ENCODE peak calls at places on chromosomes 13 and 19, in seven cellular contexts. One of them, this sample, is unnamed.

GRCh38 chr19:16332991-16333624 is 8.5 kb downstream of the KLF2 start:
- DNase-seq in spleen: no peak
- DNase-seq in dorsolateral prefrontal cortex: no peak
- DNase-seq in CD8-positive, alpha-beta T cell: no peak
- DNase-seq in neural crest cell: no peak
- DNase-seq in astrocyte of the spinal cord: no peak
- DNase-seq in Calu3: no peak
- DNase-seq in this sample: no peak

GRCh38 chr13:67228909-67229308 is 1.2 kb downstream of the PCDH9 start:
- DNase-seq in Calu3: no peak
- DNase-seq in astrocyte of the spinal cord: peak; percentile 33
- DNase-seq in spleen: no peak
- DNase-seq in CD8-positive, alpha-beta T cell: no peak
- DNase-seq in neural crest cell: no peak
- DNase-seq in dorsolateral prefrontal cortex: no peak
- DNase-seq in this sample: no peak

GRCh38 chr13:70844391-70845108 is 736.3 kb upstream of the KLHL1 start:
- DNase-seq in Calu3: no peak
- DNase-seq in dorsolateral prefrontal cortex: no peak
- DNase-seq in spleen: no peak
- DNase-seq in neural crest cell: no peak
- DNase-seq in CD8-positive, alpha-beta T cell: no peak
- DNase-seq in astrocyte of the spinal cord: no peak
- DNase-seq in this sample: no peak

GRCh38 chr19:40811478-40812341 is 12.7 kb downstream of the EGLN2 start:
- DNase-seq in astrocyte of the spinal cord: no peak
- DNase-seq in Calu3: no peak
- DNase-seq in CD8-positive, alpha-beta T cell: no peak
- DNase-seq in spleen: peak; percentile 84
- DNase-seq in neural crest cell: no peak
- DNase-seq in dorsolateral prefrontal cortex: no peak
- DNase-seq in this sample: no peak

GRCh38 chr13:32737111-32737571 is 150.9 kb downstream of the PDS5B start:
- DNase-seq in CD8-positive, alpha-beta T cell: no peak
- DNase-seq in spleen: no peak
- DNase-seq in dorsolateral prefrontal cortex: no peak
- DNase-seq in astrocyte of the spinal cord: peak; percentile 44
- DNase-seq in neural crest cell: no peak
- DNase-seq in Calu3: no peak
- DNase-seq in this sample: no peak

GRCh38 chr13:21033866-21034601 is 27.4 kb downstream of the LATS2 start:
- DNase-seq in CD8-positive, alpha-beta T cell: no peak
- DNase-seq in neural crest cell: no peak
- DNase-seq in spleen: no peak
- DNase-seq in Calu3: peak; percentile 77
- DNase-seq in astrocyte of the spinal cord: peak; percentile 53
- DNase-seq in dorsolateral prefrontal cortex: no peak
- DNase-seq in this sample: no peak

GRCh38 chr19:11091343-11092153 is 2.3 kb downstream of the LDLR start:
- DNase-seq in CD8-positive, alpha-beta T cell: peak; percentile 34
- DNase-seq in dorsolateral prefrontal cortex: no peak
- DNase-seq in neural crest cell: no peak
- DNase-seq in spleen: no peak
- DNase-seq in Calu3: peak; percentile 66
- DNase-seq in astrocyte of the spinal cord: peak; percentile 94
- DNase-seq in this sample: no peak

GRCh38 chr19:6238643-6239281 is 41.0 kb downstream of the MLLT1 start:
- DNase-seq in dorsolateral prefrontal cortex: peak; percentile 42
- DNase-seq in Calu3: no peak
- DNase-seq in neural crest cell: no peak
- DNase-seq in astrocyte of the spinal cord: peak; percentile 71
- DNase-seq in CD8-positive, alpha-beta T cell: no peak
- DNase-seq in spleen: peak; percentile 66
- DNase-seq in this sample: no peak

GRCh38 chr13:95355491-95355890 is 54.2 kb upstream of the ABCC4 start:
- DNase-seq in astrocyte of the spinal cord: peak; percentile 66
- DNase-seq in Calu3: no peak
- DNase-seq in spleen: peak; percentile 9
- DNase-seq in neural crest cell: no peak
- DNase-seq in dorsolateral prefrontal cortex: no peak
- DNase-seq in CD8-positive, alpha-beta T cell: no peak
- DNase-seq in this sample: no peak

GRCh38 chr19:56856822-56857221 is 16.3 kb upstream of the PEG3 start:
- DNase-seq in neural crest cell: no peak
- DNase-seq in Calu3: no peak
- DNase-seq in dorsolateral prefrontal cortex: no peak
- DNase-seq in CD8-positive, alpha-beta T cell: no peak
- DNase-seq in spleen: no peak
- DNase-seq in astrocyte of the spinal cord: no peak
- DNase-seq in this sample: no peak

GRCh38 chr13:31786011-31786410 is 46.7 kb downstream of the RXFP2 start:
- DNase-seq in astrocyte of the spinal cord: no peak
- DNase-seq in spleen: no peak
- DNase-seq in neural crest cell: no peak
- DNase-seq in dorsolateral prefrontal cortex: no peak
- DNase-seq in Calu3: no peak
- DNase-seq in CD8-positive, alpha-beta T cell: no peak
- DNase-seq in this sample: no peak

GRCh38 chr13:50222569-50223332 is 207.5 kb downstream of the KCNRG start:
- DNase-seq in spleen: peak; percentile 84
- DNase-seq in dorsolateral prefrontal cortex: no peak
- DNase-seq in neural crest cell: no peak
- DNase-seq in CD8-positive, alpha-beta T cell: no peak
- DNase-seq in Calu3: no peak
- DNase-seq in astrocyte of the spinal cord: peak; percentile 75
- DNase-seq in this sample: no peak

GRCh38 chr13:33740134-33740538 is 77.8 kb upstream of the RFC3 start:
- DNase-seq in spleen: no peak
- DNase-seq in neural crest cell: no peak
- DNase-seq in CD8-positive, alpha-beta T cell: no peak
- DNase-seq in Calu3: no peak
- DNase-seq in dorsolateral prefrontal cortex: no peak
- DNase-seq in astrocyte of the spinal cord: peak; percentile 52
- DNase-seq in this sample: no peak

GRCh38 chr19:3115916-3116602 is 19.8 kb upstream of the GNA15 start:
- DNase-seq in CD8-positive, alpha-beta T cell: no peak
- DNase-seq in astrocyte of the spinal cord: no peak
- DNase-seq in dorsolateral prefrontal cortex: no peak
- DNase-seq in neural crest cell: no peak
- DNase-seq in Calu3: no peak
- DNase-seq in spleen: no peak
- DNase-seq in this sample: no peak
- TF ChIP-seq CTCF in CD8-positive, alpha-beta T cell: no peak
- TF ChIP-seq CTCF in astrocyte of the spinal cord: no peak
- TF ChIP-seq CTCF in dorsolateral prefrontal cortex: no peak
- TF ChIP-seq CTCF in neural crest cell: no peak
- TF ChIP-seq CTCF in Calu3: no peak
- TF ChIP-seq CTCF in spleen: no peak
- TF ChIP-seq CTCF in this sample: no peak

GRCh38 chr13:113036401-113036800 is 67.4 kb downstream of the MCF2L start:
- DNase-seq in dorsolateral prefrontal cortex: no peak
- DNase-seq in spleen: no peak
- DNase-seq in astrocyte of the spinal cord: no peak
- DNase-seq in CD8-positive, alpha-beta T cell: no peak
- DNase-seq in neural crest cell: no peak
- DNase-seq in Calu3: no peak
- DNase-seq in this sample: no peak

GRCh38 chr13:113034451-113035208 is 65.6 kb downstream of the MCF2L start:
- DNase-seq in dorsolateral prefrontal cortex: no peak
- DNase-seq in CD8-positive, alpha-beta T cell: no peak
- DNase-seq in neural crest cell: peak; percentile 53
- DNase-seq in spleen: no peak
- DNase-seq in astrocyte of the spinal cord: peak; percentile 47
- DNase-seq in Calu3: peak; percentile 17
- DNase-seq in this sample: no peak

GRCh38 chr13:113033498-113033897 is 64.5 kb downstream of the MCF2L start:
- DNase-seq in CD8-positive, alpha-beta T cell: no peak
- DNase-seq in dorsolateral prefrontal cortex: no peak
- DNase-seq in astrocyte of the spinal cord: no peak
- DNase-seq in neural crest cell: no peak
- DNase-seq in Calu3: no peak
- DNase-seq in spleen: no peak
- DNase-seq in this sample: no peak

GRCh38 chr13:113033054-113033453 is 64.0 kb downstream of the MCF2L start:
- DNase-seq in dorsolateral prefrontal cortex: no peak
- DNase-seq in Calu3: no peak
- DNase-seq in neural crest cell: no peak
- DNase-seq in astrocyte of the spinal cord: no peak
- DNase-seq in CD8-positive, alpha-beta T cell: no peak
- DNase-seq in spleen: no peak
- DNase-seq in this sample: no peak

GRCh38 chr13:113035209-113035800 is 66.3 kb downstream of the MCF2L start:
- DNase-seq in dorsolateral prefrontal cortex: no peak
- DNase-seq in neural crest cell: no peak
- DNase-seq in CD8-positive, alpha-beta T cell: no peak
- DNase-seq in spleen: no peak
- DNase-seq in astrocyte of the spinal cord: no peak
- DNase-seq in Calu3: no peak
- DNase-seq in this sample: no peak
- TF ChIP-seq CTCF in dorsolateral prefrontal cortex: no peak
- TF ChIP-seq CTCF in neural crest cell: no peak
- TF ChIP-seq CTCF in CD8-positive, alpha-beta T cell: no peak
- TF ChIP-seq CTCF in spleen: no peak
- TF ChIP-seq CTCF in astrocyte of the spinal cord: no peak
- TF ChIP-seq CTCF in Calu3: no peak
- TF ChIP-seq CTCF in this sample: no peak

GRCh38 chr19:35958660-35959039 is 22.5 kb downstream of the LRFN3 start:
- DNase-seq in neural crest cell: no peak
- DNase-seq in dorsolateral prefrontal cortex: no peak
- DNase-seq in Calu3: no peak
- DNase-seq in astrocyte of the spinal cord: no peak
- DNase-seq in CD8-positive, alpha-beta T cell: no peak
- DNase-seq in spleen: no peak
- DNase-seq in this sample: no peak

GRCh38 chr19:35959968-35960320 is 23.8 kb downstream of the LRFN3 start:
- DNase-seq in neural crest cell: no peak
- DNase-seq in dorsolateral prefrontal cortex: no peak
- DNase-seq in astrocyte of the spinal cord: no peak
- DNase-seq in spleen: no peak
- DNase-seq in CD8-positive, alpha-beta T cell: no peak
- DNase-seq in Calu3: no peak
- DNase-seq in this sample: no peak

GRCh38 chr19:35955881-35956634 is 19.9 kb downstream of the LRFN3 start:
- DNase-seq in dorsolateral prefrontal cortex: no peak
- DNase-seq in CD8-positive, alpha-beta T cell: no peak
- DNase-seq in astrocyte of the spinal cord: no peak
- DNase-seq in spleen: no peak
- DNase-seq in Calu3: no peak
- DNase-seq in neural crest cell: no peak
- DNase-seq in this sample: no peak

GRCh38 chr19:35960432-35960972 is 24.3 kb downstream of the LRFN3 start:
- DNase-seq in CD8-positive, alpha-beta T cell: no peak
- DNase-seq in spleen: no peak
- DNase-seq in Calu3: no peak
- DNase-seq in astrocyte of the spinal cord: no peak
- DNase-seq in neural crest cell: no peak
- DNase-seq in dorsolateral prefrontal cortex: no peak
- DNase-seq in this sample: no peak

DNA sequence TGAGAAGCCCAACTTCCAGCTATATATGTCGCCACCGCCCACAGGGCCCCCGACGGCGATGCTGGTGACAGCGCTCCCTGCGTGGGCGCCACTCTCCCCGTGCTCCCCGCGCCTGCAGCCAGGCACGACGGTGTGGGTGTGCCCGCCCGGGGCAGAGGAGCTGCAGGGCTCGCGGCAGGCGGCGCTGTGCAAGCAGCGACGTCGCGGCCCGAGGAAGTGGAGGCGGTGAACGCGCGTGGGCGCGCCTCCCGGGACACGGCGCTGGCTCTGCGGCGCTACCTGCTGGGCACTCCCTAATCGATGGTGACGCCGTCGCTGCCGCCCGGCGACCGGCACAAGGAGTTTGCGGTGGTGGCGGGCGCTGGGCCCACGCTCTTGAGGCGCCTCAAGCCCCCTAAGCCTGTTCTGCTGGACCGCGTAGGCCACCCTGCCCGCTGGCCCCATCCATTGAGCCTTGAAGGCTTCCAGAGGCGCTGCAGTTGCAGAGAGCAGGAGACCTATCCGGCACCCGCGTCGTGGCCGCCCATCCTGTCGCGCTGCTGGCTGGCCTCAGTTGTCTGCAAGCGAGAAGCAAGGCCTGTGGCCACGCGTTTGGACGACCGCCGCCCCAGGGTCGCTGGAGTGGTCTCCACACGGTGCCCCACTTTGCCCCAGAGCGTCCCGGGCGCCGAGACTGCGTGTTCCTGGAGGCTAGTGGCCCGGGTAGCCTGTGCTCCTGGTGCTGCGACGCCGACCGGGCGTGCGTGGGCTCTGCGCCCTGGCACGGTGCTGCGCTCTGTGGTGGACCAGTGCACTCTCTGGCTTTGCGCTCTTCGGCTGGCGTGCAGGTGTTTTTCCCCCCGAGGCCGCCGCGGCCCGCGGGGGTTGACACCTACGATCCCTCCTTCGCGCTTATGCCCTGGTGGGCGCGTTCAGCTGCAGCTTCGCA is 23.1 kb downstream of the LRFN3 start:
- DNase-seq in spleen: peak; percentile 95
- DNase-seq in Calu3: no peak
- DNase-seq in astrocyte of the spinal cord: no peak
- DNase-seq in neural crest cell: no peak
- DNase-seq in CD8-positive, alpha-beta T cell: peak; percentile 72
- DNase-seq in dorsolateral prefrontal cortex: peak; percentile 67
- DNase-seq in this sample: no peak
- TF ChIP-seq CTCF in spleen: peak; percentile 70
- TF ChIP-seq CTCF in Calu3: no peak
- TF ChIP-seq CTCF in astrocyte of the spinal cord: no peak
- TF ChIP-seq CTCF in neural crest cell: peak; percentile 15
- TF ChIP-seq CTCF in CD8-positive, alpha-beta T cell: peak; percentile 77
- TF ChIP-seq CTCF in dorsolateral prefrontal cortex: peak; percentile 29
- TF ChIP-seq CTCF in this sample: peak; percentile 40

DNA sequence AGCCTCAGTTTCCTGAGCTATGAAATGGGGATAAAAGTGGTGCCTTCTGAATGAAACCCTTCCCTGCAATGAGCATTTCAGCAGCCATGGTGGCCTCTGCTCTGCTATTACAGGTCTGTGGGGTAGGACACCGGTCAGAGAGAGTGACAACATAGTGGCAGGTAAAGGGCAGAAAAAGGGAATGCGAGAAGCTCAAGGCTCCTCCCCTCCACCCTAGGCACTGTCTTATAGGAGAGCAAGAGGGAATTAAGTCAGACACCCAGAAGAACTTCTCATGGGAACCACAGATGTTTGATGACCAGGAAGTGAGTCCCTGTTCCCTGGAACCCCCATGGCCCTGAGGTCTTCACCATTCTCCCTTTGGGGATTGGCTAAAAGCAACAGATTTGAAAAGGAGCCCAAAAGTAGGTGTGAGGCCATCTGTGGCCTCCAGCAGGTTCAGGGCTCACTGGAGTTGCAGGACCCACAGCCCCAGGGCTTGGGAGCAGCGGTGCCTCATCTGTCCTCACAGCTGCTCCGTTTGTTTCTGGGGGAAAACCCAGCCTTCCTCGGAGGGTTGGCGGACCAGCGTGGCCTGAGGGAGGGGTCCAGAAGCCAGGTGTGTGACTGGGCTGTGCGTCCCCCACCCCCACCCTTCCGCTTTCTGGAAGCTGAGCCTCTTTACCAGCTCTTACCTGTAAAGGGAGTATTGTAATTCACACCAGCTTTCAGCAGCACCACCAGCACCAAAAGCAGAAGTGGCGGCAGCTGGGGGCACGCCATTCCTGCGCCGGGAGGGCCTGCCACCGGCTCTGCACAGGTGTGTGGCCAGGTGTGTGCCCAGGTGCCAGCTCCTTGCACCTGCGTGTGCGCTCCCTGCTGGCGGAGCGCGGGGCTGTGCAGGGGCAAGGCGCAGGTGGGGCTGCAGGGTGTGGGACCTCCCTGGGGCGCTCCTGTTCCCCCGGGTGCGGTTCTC is 19.4 kb downstream of the IQCN start:
- DNase-seq in spleen: no peak
- DNase-seq in neural crest cell: no peak
- DNase-seq in dorsolateral prefrontal cortex: no peak
- DNase-seq in Calu3: peak; percentile 39
- DNase-seq in CD8-positive, alpha-beta T cell: no peak
- DNase-seq in astrocyte of the spinal cord: no peak
- DNase-seq in this sample: no peak
- TF ChIP-seq CTCF in spleen: no peak
- TF ChIP-seq CTCF in neural crest cell: no peak
- TF ChIP-seq CTCF in dorsolateral prefrontal cortex: no peak
- TF ChIP-seq CTCF in Calu3: peak; percentile 21
- TF ChIP-seq CTCF in CD8-positive, alpha-beta T cell: no peak
- TF ChIP-seq CTCF in astrocyte of the spinal cord: no peak
- TF ChIP-seq CTCF in this sample: no peak